ENCODE peak calls at places on chromosomes 4 and X, in four cellular contexts. I, F, W and H are unnamed samples.

GRCh38 chr4:188110036-188110435 is 633 bp upstream of the TRIML2 start:
- DNase-seq in W (no peak), F (no peak), I (no peak), H (no peak)

GRCh38 chr4:145618210-145618911 is 824 bp upstream of the MMAA start:
- DNase-seq in F (no peak), I (peak; percentile 21), W (no peak), H (no peak)

GRCh38 chr4:75637176-75637575 is 6.8 kb upstream of the CDKL2 start:
- DNase-seq in I (no peak), W (no peak), F (no peak), H (no peak)

GRCh38 chr4:7296661-7297335 is 104.5 kb downstream of the SORCS2 start:
- DNase-seq in W (no peak), F (no peak), I (peak; percentile 70), H (no peak)

GRCh38 chr4:140309124-140309870 is 64.1 kb upstream of the SCOC start:
- DNase-seq in W (no peak), I (no peak), F (no peak), H (no peak)

GRCh38 chrX:42176790-42177189 is 253.4 kb upstream of the CASK start:
- DNase-seq in W (no peak), I (no peak), F (no peak), H (no peak)

GRCh38 chr4:82785248-82786003 is 13.2 kb downstream of the SCD5 start:
- DNase-seq in W (no peak), F (no peak), I (no peak), H (no peak)

GRCh38 chr4:142088906-142089305 is 452.5 kb downstream of the IL15 start:
- DNase-seq in F (no peak), I (no peak), W (no peak), H (no peak)

GRCh38 chr4:2953496-2953895 is 9.7 kb downstream of the NOP14 start:
- DNase-seq in W (no peak), F (no peak), I (no peak), H (no peak)

GRCh38 chr4:13540446-13541175 is 3.7 kb downstream of the NKX3-2 start:
- DNase-seq in I (peak; percentile 64), W (no peak), F (peak; percentile 47), H (no peak)

GRCh38 chr4:67909910-67910905 is 26.4 kb upstream of the TMPRSS11D start:
- DNase-seq in W (no peak), I (no peak), F (no peak), H (no peak)

GRCh38 chrX:136028383-136028984 is 43.2 kb downstream of the SLC9A6 start:
- DNase-seq in W (no peak), I (peak; percentile 25), F (peak; percentile 12), H (peak; percentile 2)

GRCh38 chr4:16269742-16270522 is 43.7 kb upstream of the TAPT1 start:
- DNase-seq in I (no peak), W (no peak), F (no peak), H (no peak)

GRCh38 chr4:52037730-52038108 is 380 bp downstream of the SGCB start:
- DNase-seq in I (peak; percentile 87), F (peak; percentile 48), W (peak; percentile 26), H (no peak)

GRCh38 chr4:123937612-123938011 is 541.0 kb downstream of the SPRY1 start:
- DNase-seq in I (peak; percentile 6), F (no peak), W (no peak), H (no peak)

GRCh38 chr4:2251073-2251794 is 9.3 kb upstream of the HAUS3 start:
- DNase-seq in W (no peak), I (peak; percentile 37), F (peak; percentile 12), H (no peak)

GRCh38 chr4:39565925-39566630 is 38.8 kb upstream of the UGDH start:
- DNase-seq in I (no peak), W (no peak), F (no peak), H (no peak)

GRCh38 chr4:3444351-3445110 is 2.8 kb downstream of the HGFAC start:
- DNase-seq in F (no peak), W (no peak), I (peak; percentile 79), H (no peak)

GRCh38 chrX:115571712-115572111 is 10.7 kb downstream of the PLS3 start:
- DNase-seq in I (no peak), W (no peak), F (no peak), H (no peak)

GRCh38 chr4:27005512-27006246 is 145.0 kb downstream of the STIM2 start:
- DNase-seq in I (no peak), F (no peak), W (no peak), H (no peak)

GRCh38 chr4:73816814-73817213 is 19.7 kb upstream of the CXCL6 start:
- DNase-seq in W (no peak), I (no peak), F (no peak), H (no peak)

GRCh38 chr4:48506716-48507115 is 16.7 kb downstream of the ZAR1 start:
- DNase-seq in W (no peak), F (no peak), I (no peak), H (no peak)

GRCh38 chr4:6493668-6494304 is 21.4 kb upstream of the PPP2R2C start:
- DNase-seq in I (peak; percentile 64), W (no peak), F (no peak), H (no peak)

GRCh38 chr4:87559090-87559837 is 30.1 kb upstream of the SPARCL1 start:
- DNase-seq in W (peak; percentile 3), F (no peak), I (no peak), H (peak; percentile 35)